ENCODE peak calls at places on chromosomes 6 and 20, in five cellular contexts. G is IMR-90, Y is GM12878, E is SK-N-SH, L is HepG2. V is an unnamed sample.
A peak's percentile ranks its signal among the peaks of the same experiment; 100 is the strongest.

GRCh38 chr6:139407718-139408222 is 33.3 kb upstream of the CITED2 start:
- DNase-seq in E (no peak), Y (no peak), L (no peak), G (peak; percentile 98), V (no peak)

GRCh38 chr20:56166781-56167465 is 81.6 kb upstream of the MC3R start:
- DNase-seq in L (no peak), E (no peak), Y (no peak), G (no peak), V (no peak)

GRCh38 chr6:101779051-101779844 is 385.7 kb downstream of the GRIK2 start:
- DNase-seq in Y (no peak), E (no peak), L (no peak), G (peak; percentile 52), V (no peak)

GRCh38 chr6:151059612-151060095 is 180.1 kb upstream of the AKAP12 start:
- DNase-seq in E (no peak), Y (no peak), G (no peak), L (no peak), V (no peak)

GRCh38 chr20:37647946-37648345 is 45.9 kb upstream of the CTNNBL1 start:
- DNase-seq in G (no peak), E (no peak), Y (no peak), L (no peak), V (no peak)

GRCh38 chr6:146827216-146827928 is 228.6 kb downstream of the ADGB start:
- DNase-seq in L (no peak), G (no peak), E (no peak), Y (no peak), V (no peak)

GRCh38 chr6:18388942-18389341 is 1.8 kb downstream of the RNF144B start:
- DNase-seq in E (no peak), G (peak; percentile 77), Y (no peak), L (peak; percentile 82), V (no peak)

GRCh38 chr6:14458669-14459266 is 341.2 kb downstream of the CD83 start:
- DNase-seq in G (peak; percentile 97), L (no peak), E (no peak), Y (no peak), V (peak; percentile 36)

GRCh38 chr6:53011993-53012392 is 16.9 kb upstream of the GSTA4 start:
- DNase-seq in G (peak; percentile 55), L (no peak), Y (no peak), E (no peak), V (no peak)

GRCh38 chr6:505374-505773 is 113.8 kb downstream of the IRF4 start:
- DNase-seq in E (no peak), L (no peak), G (no peak), Y (no peak), V (no peak)

GRCh38 chr6:113457156-113457555 is 400.0 kb upstream of the MARCKS start:
- DNase-seq in G (peak; percentile 81), E (no peak), L (no peak), Y (no peak), V (no peak)

GRCh38 chr6:117482240-117483003 is at the start of gene DCBLD1:
- DNase-seq in Y (no peak), E (peak; percentile 81), G (peak; percentile 70), L (peak; percentile 78), V (peak; percentile 92)

GRCh38 chr6:134077301-134077700 is 24.9 kb upstream of the SLC2A12 start:
- DNase-seq in Y (no peak), G (peak; percentile 78), L (no peak), E (no peak), V (peak; percentile 25)

GRCh38 chr6:130148181-130148580 is 74.6 kb downstream of the SAMD3 start:
- DNase-seq in L (no peak), Y (no peak), G (no peak), E (no peak), V (no peak)

GRCh38 chr20:52828199-52828598 is 144.0 kb upstream of the TSHZ2 start:
- DNase-seq in L (no peak), G (no peak), Y (no peak), E (no peak), V (no peak)

GRCh38 chr6:43771858-43772570 is 2.0 kb downstream of the VEGFA start:
- DNase-seq in Y (no peak), G (no peak), E (peak; percentile 82), L (peak; percentile 51), V (peak; percentile 86)

GRCh38 chr20:43911066-43911465 is 3.6 kb upstream of the TOX2 start:
- DNase-seq in Y (no peak), G (peak; percentile 82), L (no peak), E (no peak), V (no peak)

GRCh38 chr6:137709424-137710281 is 157.4 kb upstream of the TNFAIP3 start:
- DNase-seq in G (peak; percentile 88), L (no peak), Y (no peak), E (no peak), V (no peak)

GRCh38 chr6:31794866-31795615 is 511 bp downstream of the VARS1 start:
- DNase-seq in L (no peak), G (no peak), E (peak; percentile 80), Y (no peak), V (peak; percentile 86)

GRCh38 chr20:57458400-57459160 is 66.4 kb downstream of the CTCFL start:
- DNase-seq in G (no peak), E (no peak), L (no peak), Y (no peak), V (no peak)

GRCh38 chr6:130827247-130828149 is at the start of gene SMLR1:
- DNase-seq in G (no peak), L (peak; percentile 96), Y (no peak), E (no peak), V (no peak)

GRCh38 chr20:64057628-64058498 is 5.1 kb upstream of the TCEA2 start:
- DNase-seq in L (peak; percentile 83), G (peak; percentile 40), E (peak; percentile 95), Y (no peak), V (peak; percentile 89)

GRCh38 chr6:125009578-125009977 is 47.3 kb downstream of the RNF217 start:
- DNase-seq in L (no peak), E (no peak), Y (no peak), G (peak; percentile 62), V (no peak)

GRCh38 chr6:33897193-33897479 is 93.3 kb upstream of the MLN start:
- DNase-seq in Y (no peak), E (no peak), L (no peak), G (no peak), V (no peak)

GRCh38 chr6:156801712-156802111 is 24.5 kb downstream of the ARID1B start:
- DNase-seq in Y (no peak), G (no peak), L (no peak), E (no peak), V (no peak)

GRCh38 chr6:27592481-27593199 is 119.7 kb upstream of the ZNF184 start:
- DNase-seq in L (peak; percentile 84), G (peak; percentile 90), Y (peak; percentile 89), E (no peak), V (peak; percentile 76)

GRCh38 chr20:63787749-63788148 is 43.3 kb downstream of the ZBTB46 start:
- DNase-seq in G (no peak), Y (no peak), E (no peak), L (no peak), V (no peak)

GRCh38 chr20:31720486-31721407 is 1.9 kb downstream of the BCL2L1 start:
- DNase-seq in L (peak; percentile 94), G (no peak), Y (no peak), E (no peak), V (peak; percentile 3)

GRCh38 chr6:18081669-18082037 is 40.8 kb downstream of the NHLRC1 start:
- DNase-seq in E (no peak), Y (no peak), G (no peak), L (no peak), V (no peak)

GRCh38 chr6:39086711-39087110 is 28.3 kb downstream of the SAYSD1 start:
- DNase-seq in E (no peak), Y (no peak), G (no peak), L (no peak), V (no peak)

GRCh38 chr6:39087197-39087596 is 27.8 kb downstream of the SAYSD1 start:
- DNase-seq in E (no peak), L (no peak), G (no peak), Y (no peak), V (no peak)

GRCh38 chr6:39086294-39086693 is 28.7 kb downstream of the SAYSD1 start:
- DNase-seq in G (no peak), Y (peak; percentile 26), L (no peak), E (no peak), V (no peak)

GRCh38 chr6:39090036-39090435 is 24.9 kb downstream of the SAYSD1 start:
- DNase-seq in G (no peak), L (no peak), Y (no peak), E (no peak), V (no peak)

DNA sequence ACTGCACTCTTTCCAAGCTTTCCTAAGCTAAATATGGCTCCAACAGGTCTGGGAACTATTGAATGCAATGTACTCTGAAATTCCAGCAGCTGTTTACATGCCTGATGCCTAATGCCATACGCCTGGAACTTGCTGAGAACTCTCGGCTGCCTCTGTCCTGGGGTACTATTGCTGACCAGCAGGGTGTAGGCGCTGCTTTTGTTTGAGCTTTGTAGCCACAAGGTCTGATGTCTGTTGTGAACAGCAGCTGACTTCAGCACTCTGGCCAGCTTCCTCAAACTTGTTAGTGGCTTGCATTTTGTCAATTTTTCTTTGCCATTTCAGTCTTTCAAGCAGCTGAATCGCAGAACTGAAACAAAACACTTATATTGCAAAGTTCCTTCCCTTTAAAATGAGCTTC is 26.7 kb downstream of the SAYSD1 start:
- DNase-seq in L (peak; percentile 39), E (no peak), Y (no peak), G (peak; percentile 68), V (peak; percentile 55)
- TF ChIP-seq MXI1 in L (no peak), E (no peak), Y (no peak), G (no peak), V (no peak)

DNA sequence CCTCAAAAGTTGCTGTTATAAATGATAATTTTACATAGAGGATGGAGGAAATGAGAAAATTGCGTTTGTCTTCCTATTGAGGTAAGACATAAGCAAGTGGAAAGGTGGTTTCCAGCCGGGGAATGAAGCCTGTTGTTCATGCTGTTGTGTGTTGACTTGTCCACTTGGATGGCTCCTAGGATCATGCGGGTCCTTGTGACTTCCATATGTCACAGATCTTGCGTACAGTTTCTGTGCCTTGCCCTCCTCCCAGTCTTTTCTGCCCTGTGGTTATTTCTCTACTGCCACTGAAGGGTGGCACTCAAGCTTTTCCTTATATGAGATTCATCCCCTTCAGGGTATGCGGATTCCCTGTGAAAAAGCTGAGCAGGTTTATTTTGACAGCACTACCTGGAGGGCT is 116.6 kb downstream of the CARMIL1 start:
- DNase-seq in G (no peak), Y (no peak), E (no peak), L (no peak), V (no peak)
- TF ChIP-seq MXI1 in G (no peak), Y (no peak), E (no peak), L (no peak), V (no peak)

GRCh38 chr6:11143394-11144371 is 32.2 kb upstream of the ERVFRD-1 start:
- DNase-seq in Y (no peak), G (peak; percentile 92), E (no peak), L (peak; percentile 91), V (peak; percentile 87)
- TF ChIP-seq MXI1 in Y (no peak), G (peak; percentile 41), E (no peak), L (peak; percentile 79), V (no peak)

GRCh38 chr6:32885698-32886286 is 31.8 kb downstream of the PSMB9 start:
- DNase-seq in G (peak; percentile 81), L (peak; percentile 77), E (peak; percentile 50), Y (peak; percentile 23), V (no peak)

GRCh38 chr6:32883789-32884188 is 29.8 kb downstream of the PSMB9 start:
- DNase-seq in Y (no peak), G (peak; percentile 60), L (no peak), E (no peak), V (no peak)

GRCh38 chr6:32882879-32883250 is 28.9 kb downstream of the PSMB9 start:
- DNase-seq in Y (no peak), G (peak; percentile 82), L (no peak), E (no peak), V (no peak)

GRCh38 chr6:32888576-32888975 is 34.6 kb downstream of the PSMB9 start:
- DNase-seq in G (no peak), L (no peak), E (no peak), Y (no peak), V (no peak)

GRCh38 chr6:32886674-32887383 is 32.8 kb downstream of the PSMB9 start:
- DNase-seq in E (no peak), Y (no peak), L (no peak), G (peak; percentile 89), V (no peak)
- TF ChIP-seq MXI1 in E (no peak), Y (no peak), L (no peak), G (no peak), V (no peak)

V was measured in K562.